ENCODE peak calls at places on chromosomes 1 and 21, in nine cellular contexts. One of them, this sample, is unnamed.
A peak's percentile ranks its signal among the peaks of the same experiment; 100 is the strongest.

GRCh38 chr1:89780721-89781120 is 40.1 kb upstream of the LRRC8D start:
- DNase-seq in DMS153: peak; percentile 64
- DNase-seq in T-cell: no peak
- DNase-seq in posterior cingulate gyrus: no peak
- DNase-seq in activated gamma-delta T cell treated with anti-CD3 and anti-CD28 coated beads, Interleukin-2, amount 50 U/mL, for 16 hours: no peak
- DNase-seq in T-helper 2 cell: no peak
- DNase-seq in omental fat pad: no peak
- DNase-seq in H54: peak; percentile 54
- DNase-seq in SW480: peak; percentile 61
- DNase-seq in this sample: peak; percentile 59

GRCh38 chr1:27001570-27002360 is 8.3 kb downstream of the TRNP1 start:
- DNase-seq in DMS153: no peak
- DNase-seq in T-cell: no peak
- DNase-seq in posterior cingulate gyrus: peak; percentile 51
- DNase-seq in activated gamma-delta T cell treated with anti-CD3 and anti-CD28 coated beads, Interleukin-2, amount 50 U/mL, for 16 hours: no peak
- DNase-seq in T-helper 2 cell: no peak
- DNase-seq in omental fat pad: no peak
- DNase-seq in H54: no peak
- DNase-seq in SW480: peak; percentile 76
- DNase-seq in this sample: no peak

GRCh38 chr1:63593887-63594617 is 841 bp downstream of the PGM1 start:
- DNase-seq in DMS153: peak; percentile 37
- DNase-seq in T-cell: peak; percentile 68
- DNase-seq in posterior cingulate gyrus: peak; percentile 45
- DNase-seq in activated gamma-delta T cell treated with anti-CD3 and anti-CD28 coated beads, Interleukin-2, amount 50 U/mL, for 16 hours: peak; percentile 47
- DNase-seq in T-helper 2 cell: peak; percentile 73
- DNase-seq in omental fat pad: peak; percentile 57
- DNase-seq in H54: peak; percentile 61
- DNase-seq in SW480: peak; percentile 37
- DNase-seq in this sample: peak; percentile 76

GRCh38 chr1:205591522-205592351 is 40.1 kb downstream of the ELK4 start:
- DNase-seq in DMS153: peak; percentile 97
- DNase-seq in T-cell: peak; percentile 91
- DNase-seq in posterior cingulate gyrus: peak; percentile 91
- DNase-seq in activated gamma-delta T cell treated with anti-CD3 and anti-CD28 coated beads, Interleukin-2, amount 50 U/mL, for 16 hours: peak; percentile 82
- DNase-seq in T-helper 2 cell: peak; percentile 78
- DNase-seq in omental fat pad: peak; percentile 86
- DNase-seq in H54: peak; percentile 88
- DNase-seq in SW480: peak; percentile 75
- DNase-seq in this sample: peak; percentile 87

GRCh38 chr1:40981702-40982448 is 2.4 kb downstream of the CTPS1 start:
- DNase-seq in DMS153: no peak
- DNase-seq in T-cell: no peak
- DNase-seq in posterior cingulate gyrus: no peak
- DNase-seq in activated gamma-delta T cell treated with anti-CD3 and anti-CD28 coated beads, Interleukin-2, amount 50 U/mL, for 16 hours: no peak
- DNase-seq in T-helper 2 cell: no peak
- DNase-seq in omental fat pad: no peak
- DNase-seq in H54: no peak
- DNase-seq in SW480: no peak
- DNase-seq in this sample: no peak

GRCh38 chr1:209827384-209828261 is at the start of gene UTP25:
- DNase-seq in DMS153: peak; percentile 97
- DNase-seq in T-cell: peak; percentile 86
- DNase-seq in posterior cingulate gyrus: peak; percentile 90
- DNase-seq in activated gamma-delta T cell treated with anti-CD3 and anti-CD28 coated beads, Interleukin-2, amount 50 U/mL, for 16 hours: peak; percentile 90
- DNase-seq in T-helper 2 cell: peak; percentile 87
- DNase-seq in omental fat pad: peak; percentile 86
- DNase-seq in H54: peak; percentile 46
- DNase-seq in SW480: peak; percentile 96
- DNase-seq in this sample: peak; percentile 98

GRCh38 chr1:188668083-188668482 is 1809.6 kb downstream of the BRINP3 start:
- DNase-seq in DMS153: no peak
- DNase-seq in T-cell: no peak
- DNase-seq in posterior cingulate gyrus: no peak
- DNase-seq in activated gamma-delta T cell treated with anti-CD3 and anti-CD28 coated beads, Interleukin-2, amount 50 U/mL, for 16 hours: no peak
- DNase-seq in T-helper 2 cell: no peak
- DNase-seq in omental fat pad: no peak
- DNase-seq in H54: no peak
- DNase-seq in SW480: no peak
- DNase-seq in this sample: no peak

GRCh38 chr1:53517821-53518352 is 58.7 kb downstream of the DMRTB1 start:
- DNase-seq in DMS153: no peak
- DNase-seq in T-cell: no peak
- DNase-seq in posterior cingulate gyrus: no peak
- DNase-seq in activated gamma-delta T cell treated with anti-CD3 and anti-CD28 coated beads, Interleukin-2, amount 50 U/mL, for 16 hours: no peak
- DNase-seq in T-helper 2 cell: no peak
- DNase-seq in omental fat pad: no peak
- DNase-seq in H54: no peak
- DNase-seq in SW480: no peak
- DNase-seq in this sample: no peak

GRCh38 chr1:30719406-30720270 is 3.7 kb downstream of the MATN1 start:
- DNase-seq in DMS153: peak; percentile 79
- DNase-seq in T-cell: no peak
- DNase-seq in posterior cingulate gyrus: no peak
- DNase-seq in activated gamma-delta T cell treated with anti-CD3 and anti-CD28 coated beads, Interleukin-2, amount 50 U/mL, for 16 hours: no peak
- DNase-seq in T-helper 2 cell: no peak
- DNase-seq in omental fat pad: no peak
- DNase-seq in H54: peak; percentile 64
- DNase-seq in SW480: peak; percentile 59
- DNase-seq in this sample: no peak

GRCh38 chr1:192767798-192768197 is 41.0 kb upstream of the RGS2 start:
- DNase-seq in DMS153: no peak
- DNase-seq in T-cell: no peak
- DNase-seq in posterior cingulate gyrus: no peak
- DNase-seq in activated gamma-delta T cell treated with anti-CD3 and anti-CD28 coated beads, Interleukin-2, amount 50 U/mL, for 16 hours: no peak
- DNase-seq in T-helper 2 cell: no peak
- DNase-seq in omental fat pad: no peak
- DNase-seq in H54: no peak
- DNase-seq in SW480: no peak
- DNase-seq in this sample: no peak

GRCh38 chr1:224784606-224785328 is 144.7 kb upstream of the DNAH14 start:
- DNase-seq in DMS153: no peak
- DNase-seq in T-cell: no peak
- DNase-seq in posterior cingulate gyrus: no peak
- DNase-seq in activated gamma-delta T cell treated with anti-CD3 and anti-CD28 coated beads, Interleukin-2, amount 50 U/mL, for 16 hours: no peak
- DNase-seq in T-helper 2 cell: no peak
- DNase-seq in omental fat pad: no peak
- DNase-seq in H54: peak; percentile 11
- DNase-seq in SW480: no peak
- DNase-seq in this sample: no peak

GRCh38 chr1:3323021-3323790 is 131.3 kb upstream of the ARHGEF16 start:
- DNase-seq in DMS153: peak; percentile 83
- DNase-seq in T-cell: no peak
- DNase-seq in posterior cingulate gyrus: peak; percentile 16
- DNase-seq in activated gamma-delta T cell treated with anti-CD3 and anti-CD28 coated beads, Interleukin-2, amount 50 U/mL, for 16 hours: no peak
- DNase-seq in T-helper 2 cell: no peak
- DNase-seq in omental fat pad: no peak
- DNase-seq in H54: no peak
- DNase-seq in SW480: peak; percentile 91
- DNase-seq in this sample: no peak

GRCh38 chr1:24992761-24993211 is 62.7 kb upstream of the RUNX3 start:
- DNase-seq in DMS153: no peak
- DNase-seq in T-cell: no peak
- DNase-seq in posterior cingulate gyrus: no peak
- DNase-seq in activated gamma-delta T cell treated with anti-CD3 and anti-CD28 coated beads, Interleukin-2, amount 50 U/mL, for 16 hours: no peak
- DNase-seq in T-helper 2 cell: no peak
- DNase-seq in omental fat pad: no peak
- DNase-seq in H54: no peak
- DNase-seq in SW480: no peak
- DNase-seq in this sample: no peak

GRCh38 chr1:60547821-60548220 is 474.3 kb upstream of the C1orf87 start:
- DNase-seq in DMS153: peak; percentile 8
- DNase-seq in T-cell: no peak
- DNase-seq in posterior cingulate gyrus: no peak
- DNase-seq in activated gamma-delta T cell treated with anti-CD3 and anti-CD28 coated beads, Interleukin-2, amount 50 U/mL, for 16 hours: no peak
- DNase-seq in T-helper 2 cell: no peak
- DNase-seq in omental fat pad: no peak
- DNase-seq in H54: no peak
- DNase-seq in SW480: no peak
- DNase-seq in this sample: no peak

GRCh38 chr1:77120950-77121349 is 98.3 kb downstream of the PIGK start:
- DNase-seq in DMS153: no peak
- DNase-seq in T-cell: no peak
- DNase-seq in posterior cingulate gyrus: no peak
- DNase-seq in activated gamma-delta T cell treated with anti-CD3 and anti-CD28 coated beads, Interleukin-2, amount 50 U/mL, for 16 hours: no peak
- DNase-seq in T-helper 2 cell: no peak
- DNase-seq in omental fat pad: no peak
- DNase-seq in H54: no peak
- DNase-seq in SW480: no peak
- DNase-seq in this sample: no peak

GRCh38 chr1:107450899-107451664 is 310.2 kb downstream of the NTNG1 start:
- DNase-seq in DMS153: no peak
- DNase-seq in T-cell: no peak
- DNase-seq in posterior cingulate gyrus: no peak
- DNase-seq in activated gamma-delta T cell treated with anti-CD3 and anti-CD28 coated beads, Interleukin-2, amount 50 U/mL, for 16 hours: no peak
- DNase-seq in T-helper 2 cell: no peak
- DNase-seq in omental fat pad: no peak
- DNase-seq in H54: no peak
- DNase-seq in SW480: no peak
- DNase-seq in this sample: no peak

GRCh38 chr1:34776911-34777310 is 4.1 kb upstream of the GJB3 start:
- DNase-seq in DMS153: no peak
- DNase-seq in T-cell: no peak
- DNase-seq in posterior cingulate gyrus: no peak
- DNase-seq in activated gamma-delta T cell treated with anti-CD3 and anti-CD28 coated beads, Interleukin-2, amount 50 U/mL, for 16 hours: no peak
- DNase-seq in T-helper 2 cell: no peak
- DNase-seq in omental fat pad: no peak
- DNase-seq in H54: no peak
- DNase-seq in SW480: no peak
- DNase-seq in this sample: no peak

GRCh38 chr1:203135636-203136305 is 8.2 kb downstream of the ADORA1 start:
- DNase-seq in DMS153: no peak
- DNase-seq in T-cell: no peak
- DNase-seq in posterior cingulate gyrus: no peak
- DNase-seq in activated gamma-delta T cell treated with anti-CD3 and anti-CD28 coated beads, Interleukin-2, amount 50 U/mL, for 16 hours: no peak
- DNase-seq in T-helper 2 cell: no peak
- DNase-seq in omental fat pad: no peak
- DNase-seq in H54: no peak
- DNase-seq in SW480: no peak
- DNase-seq in this sample: no peak

GRCh38 chr1:56627019-56627635 is 18.0 kb upstream of the PRKAA2 start:
- DNase-seq in DMS153: no peak
- DNase-seq in T-cell: no peak
- DNase-seq in posterior cingulate gyrus: no peak
- DNase-seq in activated gamma-delta T cell treated with anti-CD3 and anti-CD28 coated beads, Interleukin-2, amount 50 U/mL, for 16 hours: no peak
- DNase-seq in T-helper 2 cell: no peak
- DNase-seq in omental fat pad: no peak
- DNase-seq in H54: no peak
- DNase-seq in SW480: no peak
- DNase-seq in this sample: no peak

GRCh38 chr1:183590225-183591191 is at the start of gene NCF2:
- DNase-seq in DMS153: no peak
- DNase-seq in T-cell: no peak
- DNase-seq in posterior cingulate gyrus: no peak
- DNase-seq in activated gamma-delta T cell treated with anti-CD3 and anti-CD28 coated beads, Interleukin-2, amount 50 U/mL, for 16 hours: no peak
- DNase-seq in T-helper 2 cell: no peak
- DNase-seq in omental fat pad: no peak
- DNase-seq in H54: no peak
- DNase-seq in SW480: no peak
- DNase-seq in this sample: peak; percentile 91

GRCh38 chr1:20361805-20362381 is 71.2 kb downstream of the VWA5B1 start:
- DNase-seq in DMS153: peak; percentile 64
- DNase-seq in T-cell: peak; percentile 9
- DNase-seq in posterior cingulate gyrus: peak; percentile 93
- DNase-seq in activated gamma-delta T cell treated with anti-CD3 and anti-CD28 coated beads, Interleukin-2, amount 50 U/mL, for 16 hours: no peak
- DNase-seq in T-helper 2 cell: no peak
- DNase-seq in omental fat pad: peak; percentile 38
- DNase-seq in H54: peak; percentile 80
- DNase-seq in SW480: peak; percentile 49
- DNase-seq in this sample: no peak

GRCh38 chr1:44801491-44802305 is 1.5 kb downstream of the PLK3 start:
- DNase-seq in DMS153: no peak
- DNase-seq in T-cell: no peak
- DNase-seq in posterior cingulate gyrus: no peak
- DNase-seq in activated gamma-delta T cell treated with anti-CD3 and anti-CD28 coated beads, Interleukin-2, amount 50 U/mL, for 16 hours: no peak
- DNase-seq in T-helper 2 cell: no peak
- DNase-seq in omental fat pad: no peak
- DNase-seq in H54: no peak
- DNase-seq in SW480: no peak
- DNase-seq in this sample: peak; percentile 43

GRCh38 chr1:53627031-53627430 is 111.9 kb downstream of the GLIS1 start:
- DNase-seq in DMS153: no peak
- DNase-seq in T-cell: no peak
- DNase-seq in posterior cingulate gyrus: no peak
- DNase-seq in activated gamma-delta T cell treated with anti-CD3 and anti-CD28 coated beads, Interleukin-2, amount 50 U/mL, for 16 hours: no peak
- DNase-seq in T-helper 2 cell: no peak
- DNase-seq in omental fat pad: no peak
- DNase-seq in H54: no peak
- DNase-seq in SW480: no peak
- DNase-seq in this sample: no peak

GRCh38 chr21:19810779-19811178 is 1187.4 kb upstream of the NCAM2 start:
- DNase-seq in DMS153: no peak
- DNase-seq in T-cell: no peak
- DNase-seq in posterior cingulate gyrus: no peak
- DNase-seq in activated gamma-delta T cell treated with anti-CD3 and anti-CD28 coated beads, Interleukin-2, amount 50 U/mL, for 16 hours: no peak
- DNase-seq in T-helper 2 cell: no peak
- DNase-seq in omental fat pad: no peak
- DNase-seq in H54: no peak
- DNase-seq in SW480: no peak
- DNase-seq in this sample: no peak

This sample was measured in CD4-positive, CD25-positive, alpha-beta regulatory T cell.